ENCODE peak calls at places on chromosomes 3 and 15, in six cellular contexts. R is activated T-helper 2 cell treated with anti-CD3 and anti-CD28 coated beads, Interferon-gamma antibody, Interleukin-2, Interleukin-4, amounts not matched to agents 10 μg/mL and 5 μg/mL and 100 μg/mL, durations not matched to agents 14 hours and 24 hours and 36 hours; L is NCI-H187 treated with DMSO at 0.1 percent for 48 hours; J is stimulated activated effector memory CD8-positive, alpha-beta T cell treated with anti-CD3 and anti-CD28 coated beads, Interleukin-12 subunit alpha, Interleukin-12 subunit beta, amount 100 ng/mL, for 72 hours; P is AG20443; W is stimulated activated CD8-positive, alpha-beta memory T cell treated with anti-CD3 and anti-CD28 coated beads, Interleukin-15, amount 100 ng/mL, for 48 hours. F is an unnamed sample.

GRCh38 chr15:65384895-65385867 is 7.4 kb upstream of the IGDCC3 start:
- DNase-seq in J (peak; percentile 90), L (peak; percentile 59), P (peak; percentile 97), R (peak; percentile 75), W (peak; percentile 68), F (peak; percentile 85)

GRCh38 chr15:95646892-95647291 is 683.6 kb upstream of the NR2F2 start:
- DNase-seq in W (no peak), L (no peak), P (no peak), R (no peak), J (no peak), F (no peak)

GRCh38 chr3:50289130-50289529 is 3.1 kb downstream of the IFRD2 start:
- DNase-seq in W (no peak), P (no peak), R (no peak), J (no peak), L (no peak), F (no peak)

GRCh38 chr15:54347082-54347827 is 369.0 kb downstream of the UNC13C start:
- DNase-seq in W (no peak), P (no peak), R (no peak), L (no peak), J (no peak), F (no peak)

GRCh38 chr3:46676601-46677071 is 16.8 kb downstream of the ALS2CL start:
- DNase-seq in P (no peak), J (no peak), R (no peak), L (no peak), W (no peak), F (no peak)

GRCh38 chr15:56944485-56944884 is 26.0 kb downstream of the TCF12 start:
- DNase-seq in P (no peak), W (no peak), J (no peak), R (no peak), L (no peak), F (no peak)

GRCh38 chr15:74784854-74785715 is 3.2 kb downstream of the CSK start:
- DNase-seq in L (no peak), R (no peak), W (no peak), J (peak; percentile 59), P (no peak), F (peak; percentile 37)

GRCh38 chr3:120419797-120420196 is 31.0 kb downstream of the FSTL1 start:
- DNase-seq in P (no peak), R (no peak), L (no peak), W (no peak), J (no peak), F (no peak)

GRCh38 chr3:104126864-104127553 is 1239.7 kb upstream of the ALCAM start:
- DNase-seq in P (no peak), R (no peak), W (no peak), J (no peak), L (no peak), F (no peak)

GRCh38 chr3:132290833-132291232 is 26.4 kb upstream of the ACP3 start:
- DNase-seq in W (no peak), L (no peak), J (no peak), P (peak; percentile 58), R (no peak), F (no peak)

GRCh38 chr3:9147215-9147895 is 102.1 kb downstream of the SRGAP3 start:
- DNase-seq in L (no peak), P (peak; percentile 30), J (no peak), W (no peak), R (no peak), F (no peak)

GRCh38 chr3:16888785-16889607 is 4.2 kb downstream of the PLCL2 start:
- DNase-seq in R (no peak), J (no peak), L (no peak), P (no peak), W (no peak), F (no peak)

GRCh38 chr15:94346272-94346671 is 114.9 kb downstream of the MCTP2 start:
- DNase-seq in P (no peak), R (no peak), J (no peak), L (no peak), W (no peak), F (no peak)

GRCh38 chr3:2983987-2984724 is 126.0 kb downstream of the IL5RA start:
- DNase-seq in L (no peak), J (no peak), W (no peak), R (no peak), P (no peak), F (no peak)

GRCh38 chr3:42702066-42702951 is at the start of gene HHATL:
- DNase-seq in W (no peak), L (no peak), R (no peak), P (no peak), J (no peak), F (peak; percentile 24)

GRCh38 chr3:21477896-21478295 is 273.1 kb downstream of the ZNF385D start:
- DNase-seq in R (no peak), P (peak; percentile 18), J (no peak), W (no peak), L (no peak), F (no peak)

GRCh38 chr15:84400017-84400740 is 164.6 kb downstream of the GOLGA6L4 start:
- DNase-seq in W (no peak), P (no peak), R (no peak), L (no peak), J (peak; percentile 35), F (peak; percentile 6)

GRCh38 chr3:128323206-128324081 is 143.2 kb downstream of the DNAJB8 start:
- DNase-seq in W (no peak), R (no peak), J (no peak), L (no peak), P (no peak), F (no peak)

GRCh38 chr3:52236424-52236886 is 2.5 kb downstream of the TWF2 start:
- DNase-seq in R (no peak), W (no peak), P (no peak), L (no peak), J (no peak), F (no peak)